ENCODE peak calls at places on chromosomes 12 and 14, in eight cellular contexts. W is Kasumi-1; H is fibroblast of the aortic adventitia; R is stimulated activated naive CD4-positive, alpha-beta T cell; A is immature natural killer cell; J is M059J; U is NCI-H1436; G is spleen. S is an unnamed sample.

GRCh38 chr12:30989754-30990153 is 63.2 kb downstream of the TSPAN11 start:
- DNase-seq in U (peak; percentile 1), J (peak; percentile 31), R (no peak), H (no peak), G (no peak), A (no peak), W (peak; percentile 19), S (no peak)

GRCh38 chr14:45868377-45868776 is 615.4 kb upstream of the MIS18BP1 start:
- DNase-seq in R (no peak), H (no peak), J (no peak), G (no peak), A (no peak), U (no peak), W (no peak), S (peak; percentile 42)

GRCh38 chr12:120204171-120204570 is 3.3 kb upstream of the RPLP0 start:
- DNase-seq in G (no peak), W (no peak), A (no peak), J (no peak), R (no peak), U (no peak), H (no peak), S (no peak)

GRCh38 chr12:5171701-5172100 is 128.0 kb downstream of the KCNA5 start:
- DNase-seq in H (peak; percentile 50), J (peak; percentile 77), R (no peak), G (no peak), A (no peak), W (no peak), U (no peak), S (peak; percentile 44)

GRCh38 chr12:8996682-8997405 is 7.5 kb downstream of the KLRG1 start:
- DNase-seq in A (no peak), U (no peak), R (no peak), J (peak; percentile 56), G (no peak), H (peak; percentile 16), W (peak; percentile 14), S (peak; percentile 46)

GRCh38 chr14:103626150-103626850 is 2.7 kb upstream of the KLC1 start:
- DNase-seq in W (no peak), U (no peak), R (no peak), H (no peak), A (no peak), G (no peak), J (peak; percentile 36), S (no peak)

GRCh38 chr14:50679674-50680073 is 11.6 kb upstream of the SAV1 start:
- DNase-seq in H (no peak), J (no peak), U (no peak), A (no peak), G (no peak), W (no peak), R (no peak), S (no peak)

GRCh38 chr12:117885211-117885610 is 83.6 kb downstream of the KSR2 start:
- DNase-seq in H (no peak), W (no peak), R (no peak), U (no peak), G (no peak), J (no peak), A (no peak), S (no peak)

GRCh38 chr12:50639721-50640120 is 124.2 kb upstream of the ATF1 start:
- DNase-seq in J (no peak), W (no peak), H (no peak), U (no peak), R (no peak), G (no peak), A (no peak), S (peak; percentile 52)

S was measured in mammary epithelial cell.